ENCODE peak calls at places on chromosomes 3 and 15, in four cellular contexts. E is HepG2, W is K562, K is GM12878. B is an unnamed sample.

GRCh38 chr3:59085976-59086375 is 36.2 kb upstream of the CFAP20DC start:
- DNase-seq in E (no peak), W (no peak), K (no peak), B (no peak)

GRCh38 chr15:42082832-42083604 is 11.3 kb downstream of the PLA2G4D start:
- DNase-seq in W (no peak), E (no peak), K (no peak), B (no peak)

GRCh38 chr3:41693799-41694198 is 268.1 kb downstream of the ULK4 start:
- DNase-seq in K (no peak), E (no peak), W (no peak), B (no peak)

GRCh38 chr3:5188419-5189405 is 1.2 kb downstream of the EDEM1 start:
- DNase-seq in E (peak), W (peak), K (no peak), B (peak)

GRCh38 chr3:170899455-170899854 is 9.0 kb downstream of the EIF5A2 start:
- DNase-seq in K (no peak), W (no peak), E (no peak), B (no peak)

GRCh38 chr15:63672369-63672768 is 75.2 kb downstream of the FBXL22 start:
- DNase-seq in W (no peak), E (no peak), K (no peak), B (no peak)

GRCh38 chr3:192685801-192686200 is 41.5 kb downstream of the FGF12 start:
- DNase-seq in E (no peak), W (no peak), K (no peak), B (no peak)

GRCh38 chr15:41465822-41466421 is 27.8 kb upstream of the ITPKA start:
- DNase-seq in E (peak), K (no peak), W (peak), B (peak)

GRCh38 chr15:57554063-57554820 is 37.5 kb upstream of the MYZAP start:
- DNase-seq in E (no peak), W (no peak), K (no peak), B (no peak)

GRCh38 chr3:196220587-196220986 is 4.3 kb downstream of the SLC51A start:
- DNase-seq in W (no peak), K (no peak), E (no peak), B (no peak)

GRCh38 chr3:124346487-124346886 is 354.6 kb upstream of the ROPN1 start:
- DNase-seq in E (no peak), K (no peak), W (no peak), B (no peak)

GRCh38 chr3:105334138-105334882 is 32.4 kb upstream of the ALCAM start:
- DNase-seq in K (no peak), E (no peak), W (no peak), B (no peak)

GRCh38 chr3:41867533-41867932 is 94.4 kb downstream of the ULK4 start:
- DNase-seq in W (no peak), K (no peak), E (no peak), B (no peak)

GRCh38 chr15:31365655-31366127 is 39.1 kb downstream of the KLF13 start:
- DNase-seq in K (no peak), W (peak), E (no peak), B (no peak)

GRCh38 chr3:134104031-134104430 is 74.3 kb upstream of the SLCO2A1 start:
- DNase-seq in W (no peak), K (no peak), E (no peak), B (no peak)

GRCh38 chr3:59425942-59426341 is 376.1 kb upstream of the CFAP20DC start:
- DNase-seq in W (no peak), E (no peak), K (no peak), B (no peak)

GRCh38 chr3:126105691-126106187 is 21.8 kb upstream of the SLC41A3 start:
- DNase-seq in E (no peak), K (no peak), W (no peak), B (no peak)

GRCh38 chr3:151371531-151371930 is 13.0 kb downstream of the P2RY12 start:
- DNase-seq in W (no peak), E (no peak), K (no peak), B (no peak)

GRCh38 chr3:129060276-129061076 is at the start of gene GP9:
- DNase-seq in E (no peak), W (no peak), K (no peak), B (no peak)

GRCh38 chr3:68919000-68919399 is 13.3 kb downstream of the TAFA4 start:
- DNase-seq in E (no peak), K (no peak), W (no peak), B (peak)

GRCh38 chr3:188049890-188050530 is 103.9 kb upstream of the LPP start:
- DNase-seq in W (no peak), E (no peak), K (no peak), B (no peak)

GRCh38 chr3:145807990-145808389 is 353.0 kb downstream of the PLOD2 start:
- DNase-seq in W (no peak), E (no peak), K (no peak), B (peak)

GRCh38 chr15:69843927-69844326 is 253.8 kb downstream of the TLE3 start:
- DNase-seq in E (no peak), W (no peak), K (no peak), B (no peak)

GRCh38 chr3:120272294-120272693 is 12.7 kb downstream of the GPR156 start:
- DNase-seq in K (no peak), W (no peak), E (no peak), B (no peak)

GRCh38 chr3:184472723-184473419 is 88.7 kb upstream of the EPHB3 start:
- DNase-seq in E (no peak), W (no peak), K (no peak), B (no peak)

GRCh38 chr15:98901438-98901837 is 106.2 kb downstream of the PGPEP1L start:
- DNase-seq in E (no peak), W (no peak), K (no peak), B (no peak)

GRCh38 chr15:29840928-29841327 is 18.7 kb upstream of the TJP1 start:
- DNase-seq in W (no peak), E (no peak), K (no peak), B (no peak)

GRCh38 chr15:36803773-36804172 is 224.3 kb downstream of the CDIN1 start:
- DNase-seq in W (no peak), E (no peak), K (no peak), B (no peak)

GRCh38 chr3:152870027-152870426 is 35.1 kb downstream of the P2RY1 start:
- DNase-seq in W (no peak), E (no peak), K (peak), B (no peak)

GRCh38 chr3:121111914-121112612 is 204.1 kb downstream of the STXBP5L start:
- DNase-seq in W (peak), K (no peak), E (peak), B (peak)

GRCh38 chr15:64092864-64093626 is 593 bp downstream of the CIAO2A start:
- DNase-seq in E (peak), W (peak), K (no peak), B (peak)

GRCh38 chr15:66076591-66077319 is 176.8 kb downstream of the MEGF11 start:
- DNase-seq in K (no peak), E (no peak), W (no peak), B (no peak)

GRCh38 chr15:39682366-39682765 is 100.3 kb downstream of the FSIP1 start:
- DNase-seq in K (no peak), W (no peak), E (no peak), B (no peak)
- TF ChIP-seq TARDBP in K (no peak), W (no peak), E (no peak), B (no peak)

GRCh38 chr15:34240537-34240936 is 15.7 kb downstream of the EMC4 start:
- DNase-seq in E (no peak), W (no peak), K (no peak), B (no peak)

GRCh38 chr15:34241376-34242350 is 16.8 kb downstream of the EMC4 start:
- DNase-seq in E (peak), W (peak), K (no peak), B (peak)

GRCh38 chr15:34233614-34234013 is 8.8 kb downstream of the EMC4 start:
- DNase-seq in K (no peak), W (no peak), E (no peak), B (no peak)

GRCh38 chr15:34243226-34243625 is 18.4 kb downstream of the EMC4 start:
- DNase-seq in W (no peak), K (no peak), E (no peak), B (no peak)

GRCh38 chr15:34239151-34239761 is 14.4 kb downstream of the EMC4 start:
- DNase-seq in E (peak), K (no peak), W (no peak), B (no peak)
- TF ChIP-seq FOXK2 in E (no peak), K (no peak), W (no peak), B (no peak)

DNA sequence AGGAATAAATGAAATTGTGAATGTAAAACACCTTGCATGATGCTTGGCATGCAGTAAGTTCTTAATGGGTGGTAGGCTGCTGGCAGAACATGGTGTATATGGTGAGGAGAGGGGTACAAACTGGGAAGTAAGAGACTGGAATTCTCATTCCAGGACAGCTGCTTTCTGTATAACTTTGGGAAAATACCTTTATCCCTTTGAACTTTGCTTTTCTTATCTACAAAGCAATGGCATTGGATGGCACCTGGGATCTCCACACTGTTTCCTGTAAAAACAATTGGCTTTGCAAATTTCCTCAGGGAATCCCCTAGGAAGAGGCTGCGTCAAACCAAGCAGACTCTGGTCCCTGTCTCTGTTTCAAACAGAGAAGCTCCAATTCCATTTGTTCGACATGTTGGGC is 100.7 kb upstream of the SLC4A7 start:
- DNase-seq in K (no peak), W (no peak), E (peak), B (no peak)
- TF ChIP-seq TARDBP in K (no peak), W (no peak), E (peak), B (no peak)

GRCh38 chr15:79957741-79958140 is 13.3 kb downstream of the BCL2A1 start:
- DNase-seq in E (no peak), K (no peak), W (no peak), B (no peak)

GRCh38 chr15:79954659-79955058 is 16.3 kb downstream of the BCL2A1 start:
- DNase-seq in W (no peak), E (no peak), K (no peak), B (no peak)

GRCh38 chr15:79953951-79954444 is 17.0 kb downstream of the BCL2A1 start:
- DNase-seq in E (no peak), W (no peak), K (no peak), B (no peak)

GRCh38 chr15:79952329-79952728 is 18.7 kb downstream of the BCL2A1 start:
- DNase-seq in W (no peak), E (no peak), K (no peak), B (no peak)

GRCh38 chr15:79956354-79956939 is 14.5 kb downstream of the BCL2A1 start:
- DNase-seq in K (no peak), E (no peak), W (no peak), B (no peak)
- TF ChIP-seq FOXK2 in K (no peak), E (no peak), W (no peak), B (no peak)